ENCODE peak calls at places on chromosome 1, in six cellular contexts. L is dermis blood vessel endothelial cell; F is KBM-7; E is transverse colon; Y is RPMI7951; O is activated CD4-positive, alpha-beta T cell treated with anti-CD3 and anti-CD28 coated beads, Interleukin-2, amount 10 ng/mL, durations not matched to agents 7 days and 5 days. N is an unnamed sample.

GRCh38 chr1:215002471-215002870 is 80.1 kb upstream of the KCNK2 start:
- DNase-seq in L (no peak), F (no peak), E (no peak), Y (peak), O (no peak), N (no peak)

GRCh38 chr1:19799877-19800804 is at the start of gene TMCO4:
- DNase-seq in L (peak), F (peak), E (peak), Y (peak), O (peak), N (peak)

GRCh38 chr1:38444770-38445442 is 398.3 kb upstream of the POU3F1 start:
- DNase-seq in L (no peak), F (no peak), E (no peak), Y (no peak), O (no peak), N (no peak)

GRCh38 chr1:235286667-235287066 is 41.3 kb downstream of the ARID4B start:
- DNase-seq in L (no peak), F (no peak), E (no peak), Y (no peak), O (no peak), N (no peak)

GRCh38 chr1:27603320-27603961 is 503 bp downstream of the AHDC1 start:
- DNase-seq in L (peak), F (no peak), E (peak), Y (no peak), O (no peak), N (peak)

GRCh38 chr1:1440262-1440772 is 4.8 kb downstream of the VWA1 start:
- DNase-seq in L (no peak), F (no peak), E (no peak), Y (no peak), O (no peak), N (no peak)

GRCh38 chr1:93623875-93624274 is 57.8 kb downstream of the BCAR3 start:
- DNase-seq in L (peak), F (no peak), E (no peak), Y (peak), O (no peak), N (no peak)

GRCh38 chr1:55965981-55966461 is 613.3 kb downstream of the PLPP3 start:
- DNase-seq in L (no peak), F (peak), E (no peak), Y (peak), O (no peak), N (no peak)

GRCh38 chr1:157994704-157995540 is 1.5 kb downstream of the KIRREL1 start:
- DNase-seq in L (peak), F (peak), E (peak), Y (peak), O (no peak), N (no peak)

N was measured in CD4-positive, alpha-beta memory T cell.